ENCODE peak calls at places on chromosomes 7 and 10, in five cellular contexts. J is cardiac muscle cell, U is H9, T is AG10803, S is AG04450. D is an unnamed sample.

GRCh38 chr10:90834326-90834725 is 23.5 kb downstream of the HTR7 start:
- DNase-seq in J (no peak), S (no peak), U (no peak), T (no peak), D (no peak)

GRCh38 chr7:7237201-7237977 is 55.0 kb downstream of the C1GALT1 start:
- DNase-seq in U (no peak), S (no peak), J (no peak), T (no peak), D (no peak)

GRCh38 chr10:74453151-74453550 is 302.1 kb downstream of the ADK start:
- DNase-seq in J (no peak), T (no peak), S (no peak), U (no peak), D (no peak)

GRCh38 chr10:93075369-93076221 is 1.9 kb downstream of the CYP26A1 start:
- DNase-seq in S (no peak), T (no peak), J (no peak), U (no peak), D (no peak)

GRCh38 chr7:43302773-43303172 is 190.3 kb downstream of the HECW1 start:
- DNase-seq in J (no peak), S (no peak), U (no peak), T (no peak), D (no peak)

GRCh38 chr10:5071411-5072198 is 22.6 kb upstream of the AKR1C3 start:
- DNase-seq in U (peak; percentile 39), J (peak; percentile 72), T (peak; percentile 97), S (peak; percentile 26), D (no peak)

GRCh38 chr10:62870866-62871265 is 54.7 kb upstream of the EGR2 start:
- DNase-seq in S (no peak), J (no peak), T (no peak), U (no peak), D (no peak)

GRCh38 chr10:14573666-14574261 is 200.9 kb downstream of the FAM107B start:
- DNase-seq in T (peak; percentile 54), S (no peak), U (peak; percentile 2), J (no peak), D (no peak)

GRCh38 chr10:72616716-72617115 is 9.2 kb downstream of the MICU1 start:
- DNase-seq in S (no peak), J (no peak), U (no peak), T (peak; percentile 28), D (no peak)

GRCh38 chr10:72612203-72612826 is 13.6 kb downstream of the MICU1 start:
- DNase-seq in J (peak; percentile 11), U (no peak), S (no peak), T (no peak), D (no peak)

GRCh38 chr10:72615985-72616384 is 9.9 kb downstream of the MICU1 start:
- DNase-seq in J (no peak), T (no peak), U (no peak), S (no peak), D (no peak)

DNA sequence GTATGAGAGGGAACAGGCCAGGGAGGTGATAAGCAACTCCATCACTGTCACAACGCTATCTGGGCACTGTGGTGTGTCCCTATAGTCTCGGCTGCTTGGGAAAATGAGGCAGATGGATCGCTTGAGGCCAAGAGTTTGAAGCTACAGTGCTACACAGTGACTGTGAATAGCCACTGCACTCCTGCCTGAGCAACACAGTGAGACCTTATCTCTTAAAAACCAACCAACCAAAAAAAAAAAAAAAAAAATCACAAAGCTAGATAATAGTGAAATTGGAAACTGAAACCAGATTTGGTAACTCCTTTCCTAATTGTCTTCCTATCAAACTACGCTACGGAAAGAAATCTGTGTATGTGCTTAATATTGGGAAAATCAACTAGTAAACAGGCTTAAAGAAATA is 14.1 kb downstream of the MICU1 start:
- DNase-seq in U (no peak), J (peak; percentile 11), S (no peak), T (no peak), D (no peak)
- TF ChIP-seq CTCF in U (no peak), J (no peak), S (no peak), T (no peak), D (no peak)

DNA sequence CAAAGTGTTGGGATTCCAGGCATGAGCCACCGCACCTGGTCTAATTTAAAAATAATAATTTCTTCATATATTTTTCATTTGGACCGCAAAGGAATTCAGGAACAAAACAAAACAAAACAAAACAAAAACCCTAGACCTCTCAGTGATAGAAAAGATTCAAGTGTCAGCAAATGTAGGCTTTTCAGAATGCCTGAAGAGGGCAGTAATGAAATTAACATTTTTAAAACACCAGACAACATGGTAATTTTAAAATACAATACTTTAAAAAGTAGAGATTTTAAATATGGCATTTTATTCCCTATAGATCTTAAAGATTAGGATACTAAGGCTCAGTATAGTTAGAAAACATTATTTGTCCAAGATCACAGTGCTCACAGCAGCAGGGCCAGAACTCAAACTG is 36.6 kb downstream of the DNMBP start:
- DNase-seq in J (no peak), U (no peak), T (no peak), S (no peak), D (no peak)
- TF ChIP-seq CTCF in J (peak; percentile 42), U (peak; percentile 43), T (peak; percentile 51), S (peak; percentile 53), D (peak; percentile 45)

DNA sequence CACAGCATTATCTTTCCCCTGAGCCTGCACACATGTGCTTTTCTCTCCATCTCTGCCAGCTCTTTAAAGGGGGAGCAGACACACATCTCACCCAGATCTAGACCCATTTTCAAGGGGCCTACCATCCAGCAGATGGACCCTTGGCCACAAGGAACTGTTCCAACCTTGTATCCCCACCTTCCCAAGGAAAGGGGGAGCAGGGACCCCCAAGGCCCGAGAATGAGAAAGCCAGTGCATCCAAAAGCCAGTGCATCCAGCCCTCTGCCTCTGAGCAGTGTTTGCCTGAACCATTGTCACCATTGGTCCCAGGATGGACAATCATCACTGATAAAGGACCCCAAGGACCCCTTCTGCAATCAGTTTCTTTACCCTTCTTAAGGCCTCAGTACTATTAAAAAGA is 65.2 kb downstream of the GRID1 start:
- DNase-seq in U (no peak), S (no peak), T (no peak), J (no peak), D (no peak)
- TF ChIP-seq CTCF in U (no peak), S (no peak), T (no peak), J (no peak), D (no peak)

DNA sequence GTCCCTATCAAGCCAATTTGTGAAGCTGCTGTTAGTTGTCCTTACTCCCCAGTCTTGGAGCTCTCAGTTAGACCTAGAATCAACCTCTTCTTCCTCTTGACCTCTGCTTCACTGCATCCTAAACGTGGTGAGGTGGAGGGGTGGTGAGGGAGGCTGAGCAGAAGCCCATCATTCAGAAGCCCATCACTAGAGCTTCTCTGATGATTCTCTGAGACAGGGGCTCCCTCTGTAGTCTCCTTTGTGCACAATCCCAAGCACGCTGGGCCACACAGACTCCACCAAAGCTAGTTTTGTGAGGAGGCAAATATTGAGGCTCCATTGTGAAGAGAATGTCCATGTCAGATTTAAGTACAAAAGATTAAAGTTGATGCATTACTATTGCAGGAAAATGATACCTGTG is 163.8 kb upstream of the PRSS1 start:
- DNase-seq in U (no peak), J (no peak), T (no peak), S (no peak), D (no peak)
- TF ChIP-seq CTCF in U (peak; percentile 43), J (peak; percentile 27), T (peak; percentile 52), S (peak; percentile 30), D (no peak)